ENCODE peak calls at places on chromosomes 2 and 18, in nine cellular contexts. M, W, H, C, Q, Y, P, G and S are unnamed samples.

GRCh38 chr2:3105814-3106569 is 271.6 kb downstream of the EIPR1 start:
- DNase-seq in M (no peak), W (no peak), H (no peak), C (no peak), Q (no peak), Y (no peak), P (no peak), G (peak; percentile 44), S (no peak)

GRCh38 chr2:191556463-191556862 is 121.5 kb upstream of the NABP1 start:
- DNase-seq in M (no peak), W (no peak), H (no peak), C (no peak), Q (no peak), Y (no peak), P (no peak), G (no peak), S (no peak)

GRCh38 chr2:177051278-177051677 is 161.3 kb upstream of the HNRNPA3 start:
- DNase-seq in M (no peak), W (no peak), H (no peak), C (no peak), Q (no peak), Y (no peak), P (no peak), G (no peak), S (no peak)

GRCh38 chr2:100703213-100703612 is 116.7 kb upstream of the NPAS2 start:
- DNase-seq in M (no peak), W (no peak), H (no peak), C (no peak), Q (no peak), Y (no peak), P (no peak), G (no peak), S (no peak)

GRCh38 chr2:112877423-112877822 is 33.5 kb upstream of the IL37 start:
- DNase-seq in M (no peak), W (peak; percentile 60), H (no peak), C (peak; percentile 73), Q (peak; percentile 52), Y (no peak), P (no peak), G (no peak), S (no peak)

GRCh38 chr2:20916604-20917286 is 93.8 kb upstream of the LDAH start:
- DNase-seq in M (peak; percentile 74), W (peak; percentile 9), H (no peak), C (peak; percentile 15), Q (no peak), Y (no peak), P (no peak), G (no peak), S (peak; percentile 32)

GRCh38 chr2:20291106-20291564 is 59.5 kb downstream of the PUM2 start:
- DNase-seq in M (peak; percentile 89), W (peak; percentile 61), H (no peak), C (peak; percentile 75), Q (peak; percentile 93), Y (peak; percentile 75), P (peak; percentile 87), G (peak; percentile 88), S (peak; percentile 87)

GRCh38 chr2:141109633-141110032 is 1021.2 kb downstream of the LRP1B start:
- DNase-seq in M (peak; percentile 5), W (no peak), H (no peak), C (no peak), Q (peak; percentile 31), Y (no peak), P (no peak), G (peak; percentile 24), S (peak; percentile 1)

GRCh38 chr2:158488442-158489216 is 31.9 kb downstream of the PKP4 start:
- DNase-seq in M (no peak), W (no peak), H (no peak), C (no peak), Q (no peak), Y (no peak), P (no peak), G (no peak), S (no peak)

GRCh38 chr18:67805261-67805660 is 288.7 kb upstream of the DSEL start:
- DNase-seq in M (no peak), W (no peak), H (no peak), C (no peak), Q (no peak), Y (no peak), P (no peak), G (peak; percentile 30), S (no peak)

GRCh38 chr18:24271381-24272331 is 126.0 kb downstream of the OSBPL1A start:
- DNase-seq in M (peak; percentile 4), W (peak; percentile 73), H (no peak), C (peak; percentile 84), Q (peak; percentile 72), Y (peak; percentile 49), P (peak; percentile 86), G (peak; percentile 95), S (peak; percentile 87)

GRCh38 chr2:237700583-237701032 is 73.2 kb downstream of the LRRFIP1 start:
- DNase-seq in M (no peak), W (peak; percentile 85), H (peak; percentile 54), C (peak; percentile 83), Q (no peak), Y (no peak), P (peak; percentile 93), G (no peak), S (peak; percentile 71)

GRCh38 chr18:54590945-54591344 is at the start of gene DYNAP:
- DNase-seq in M (no peak), W (no peak), H (no peak), C (no peak), Q (no peak), Y (no peak), P (no peak), G (no peak), S (no peak)

DNA sequence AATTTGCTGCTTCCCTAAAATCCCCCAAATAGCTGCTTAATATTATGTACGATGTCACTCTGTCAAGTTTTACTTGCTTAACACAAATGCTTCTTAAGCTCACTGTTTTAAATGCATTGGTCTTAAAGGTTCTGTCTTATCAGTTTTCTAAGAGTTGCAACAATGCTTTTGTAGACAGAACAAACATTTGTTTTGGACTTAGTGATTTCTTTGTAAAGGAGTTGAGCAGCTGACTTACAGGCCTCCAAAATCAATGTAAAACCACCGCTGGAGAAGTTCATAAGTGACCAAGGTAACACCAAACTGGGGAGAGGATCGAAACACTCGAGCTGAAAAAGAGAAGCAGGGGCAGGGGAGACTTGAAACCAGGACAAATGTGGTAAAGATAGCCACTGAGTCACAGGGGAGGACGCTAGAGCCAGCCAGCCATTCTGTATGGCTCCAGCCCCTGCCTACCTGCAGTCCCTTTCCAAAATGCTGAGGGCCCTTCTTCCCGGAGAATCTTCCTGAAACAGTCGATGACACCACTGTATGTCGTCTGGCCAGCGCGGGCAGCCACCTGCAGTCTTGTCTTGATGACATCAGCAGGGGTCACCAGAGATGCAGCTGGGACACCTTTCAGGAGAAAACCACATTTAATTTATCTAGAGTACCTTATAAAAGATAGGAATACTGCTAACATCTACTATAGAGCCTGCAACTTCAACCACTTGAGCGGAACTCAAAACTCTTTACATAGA is 100.2 kb downstream of the DYNC1I2 start:
- DNase-seq in M (peak; percentile 33), W (no peak), H (no peak), C (no peak), Q (no peak), Y (no peak), P (no peak), G (peak; percentile 60), S (no peak)
- H3K36me3 ChIP-seq in M (peaks cover 8% of the 10 kb centered on the region), W (peaks cover 19% of the 10 kb centered on the region), H (peaks cover 12% of the 10 kb centered on the region), C (peaks cover 8% of the 10 kb centered on the region), Q (peaks cover 18% of the 10 kb centered on the region), Y (peaks cover 14% of the 10 kb centered on the region), P (peaks cover 15% of the 10 kb centered on the region), G (no peaks in the 10 kb centered on the region), S (peaks cover 60% of the 10 kb centered on the region)

DNA sequence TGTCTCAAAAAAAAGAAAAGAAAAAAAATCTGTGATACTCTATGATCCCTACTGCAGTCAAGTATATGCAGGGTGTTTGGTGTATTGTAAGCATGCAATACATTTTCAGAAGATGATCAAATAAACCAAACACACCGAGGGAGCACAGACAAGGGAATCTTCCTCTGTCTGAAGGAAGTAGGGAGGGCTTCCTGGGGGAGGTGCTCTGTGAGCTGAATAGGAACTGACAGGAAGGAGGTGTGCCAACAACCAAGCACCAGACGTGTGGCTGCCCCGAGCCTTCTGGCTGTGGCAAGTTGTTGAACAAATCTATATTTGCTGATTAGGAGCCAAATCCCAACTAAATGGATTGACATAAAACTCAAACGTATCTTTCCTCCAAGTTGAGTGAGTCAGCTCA is 14.6 kb downstream of the THNSL2 start:
- DNase-seq in M (no peak), W (no peak), H (no peak), C (no peak), Q (no peak), Y (no peak), P (no peak), G (no peak), S (no peak)
- H3K9ac ChIP-seq in M (no peak overlapping the region), W (no peak overlapping the region), H (no peak overlapping the region), C (no peak overlapping the region), Q (no peak overlapping the region), Y (no peak overlapping the region), P (no peak overlapping the region), G (no peak overlapping the region), S (no peak overlapping the region)

DNA sequence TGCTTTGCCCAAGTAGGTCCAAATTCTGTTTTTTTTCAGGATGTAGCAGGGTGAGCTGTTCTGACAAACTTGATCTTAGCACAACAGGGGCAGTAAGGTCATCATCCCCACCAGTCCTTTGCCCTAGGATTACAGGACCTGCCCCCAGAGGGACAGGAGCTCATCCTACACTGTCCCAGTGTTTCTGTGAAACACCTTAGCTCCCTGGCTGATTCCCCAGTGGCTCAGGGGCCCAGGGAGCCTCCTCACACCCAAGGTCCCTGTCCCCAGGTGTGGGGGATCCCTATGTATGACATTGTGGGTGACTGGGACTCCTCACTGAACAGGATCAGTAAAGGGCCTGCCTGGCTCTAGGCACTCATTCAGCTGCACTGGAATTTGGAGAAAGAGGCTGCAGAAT is 191.2 kb downstream of the ANKRD30B start:
- DNase-seq in M (no peak), W (no peak), H (no peak), C (no peak), Q (no peak), Y (no peak), P (no peak), G (no peak), S (no peak)
- H3K9me3 ChIP-seq in M (no peaks in the 10 kb centered on the region), W (peaks cover 18% of the 10 kb centered on the region), H (no peaks in the 10 kb centered on the region), C (no peaks in the 10 kb centered on the region), Q (no peaks in the 10 kb centered on the region), Y (no peaks in the 10 kb centered on the region), P (no peaks in the 10 kb centered on the region), G (peaks cover 6% of the 10 kb centered on the region), S (no peaks in the 10 kb centered on the region)

GRCh38 chr2:48510329-48510728 is 19.6 kb upstream of the STON1 start:
- DNase-seq in M (no peak), W (no peak), H (no peak), C (peak; percentile 49), Q (peak; percentile 57), Y (no peak), P (peak; percentile 36), G (no peak), S (peak; percentile 77)

GRCh38 chr2:48515588-48515987 is 14.4 kb upstream of the STON1 start:
- DNase-seq in M (no peak), W (no peak), H (no peak), C (no peak), Q (no peak), Y (no peak), P (no peak), G (no peak), S (peak; percentile 43)

GRCh38 chr2:48514591-48514990 is 15.4 kb upstream of the STON1 start:
- DNase-seq in M (no peak), W (no peak), H (no peak), C (peak; percentile 22), Q (no peak), Y (no peak), P (no peak), G (no peak), S (peak; percentile 63)

GRCh38 chr2:48512071-48512470 is 17.9 kb upstream of the STON1 start:
- DNase-seq in M (no peak), W (no peak), H (no peak), C (no peak), Q (no peak), Y (no peak), P (no peak), G (no peak), S (peak; percentile 43)

GRCh38 chr2:48512586-48512985 is 17.4 kb upstream of the STON1 start:
- DNase-seq in M (no peak), W (no peak), H (no peak), C (no peak), Q (no peak), Y (no peak), P (no peak), G (no peak), S (peak; percentile 84)
- H3K36me3 ChIP-seq in M (peaks cover 35% of the 10 kb centered on the region), W (peaks cover 3% of the 10 kb centered on the region), H (peaks cover 2% of the 10 kb centered on the region), C (peaks cover 1% of the 10 kb centered on the region), Q (peaks cover 12% of the 10 kb centered on the region), Y (peaks cover 6% of the 10 kb centered on the region), P (peaks cover 12% of the 10 kb centered on the region), G (no peaks in the 10 kb centered on the region), S (peaks cover 16% of the 10 kb centered on the region)